ENCODE peak calls at places on chromosomes 3 and 15, in ten cellular contexts. H is GM12865; T is psoas muscle; G is GM23248; Q is naive thymus-derived CD4-positive, alpha-beta T cell; C is A673; O is small intestine; D is fibroblast of pulmonary artery; X is right cardiac atrium; E is thoracic aorta. L is an unnamed sample.

GRCh38 chr3:156150434-156151066 is 30.2 kb downstream of the KCNAB1 start:
- DNase-seq in H (peak), T (no peak), G (peak), Q (peak), C (peak), O (peak), D (peak), X (no peak), E (no peak), L (peak)

GRCh38 chr3:36488077-36488789 is 107.9 kb downstream of the STAC start:
- DNase-seq in H (no peak), T (no peak), G (peak), Q (no peak), C (no peak), O (no peak), D (peak), X (no peak), E (no peak), L (no peak)

GRCh38 chr15:75891895-75892294 is 11.8 kb upstream of the FBXO22 start:
- DNase-seq in H (no peak), T (no peak), G (peak), Q (no peak), C (peak), O (no peak), D (peak), X (no peak), E (no peak), L (no peak)

GRCh38 chr15:89356634-89357298 is 22.1 kb upstream of the POLG start:
- DNase-seq in H (no peak), T (no peak), G (peak), Q (no peak), C (peak), O (peak), D (no peak), X (no peak), E (no peak), L (no peak)

GRCh38 chr3:105944281-105944680 is 75.5 kb upstream of the CBLB start:
- DNase-seq in H (no peak), T (no peak), G (peak), Q (no peak), C (no peak), O (no peak), D (peak), X (no peak), E (no peak), L (no peak)

GRCh38 chr15:31041610-31042009 is 50.2 kb upstream of the MTMR10 start:
- DNase-seq in H (no peak), T (no peak), G (no peak), Q (no peak), C (no peak), O (no peak), D (no peak), X (no peak), E (no peak), L (no peak)

GRCh38 chr3:89565098-89565497 is 457.7 kb downstream of the EPHA3 start:
- DNase-seq in H (no peak), T (no peak), G (peak), Q (no peak), C (no peak), O (no peak), D (no peak), X (no peak), E (no peak), L (no peak)

GRCh38 chr3:183774631-183775030 is 50.7 kb downstream of the MAP6D1 start:
- DNase-seq in H (no peak), T (no peak), G (peak), Q (no peak), C (no peak), O (no peak), D (peak), X (no peak), E (no peak), L (no peak)

GRCh38 chr3:68876112-68876713 is 56.1 kb downstream of the TAFA4 start:
- DNase-seq in H (peak), T (no peak), G (peak), Q (peak), C (peak), O (peak), D (peak), X (no peak), E (no peak), L (no peak)

GRCh38 chr15:42228036-42228435 is 19.9 kb upstream of the VPS39 start:
- DNase-seq in H (no peak), T (no peak), G (no peak), Q (no peak), C (no peak), O (peak), D (no peak), X (no peak), E (no peak), L (no peak)

GRCh38 chr3:52393131-52393807 is 51.6 kb downstream of the SEMA3G start:
- DNase-seq in H (no peak), T (peak), G (no peak), Q (no peak), C (no peak), O (no peak), D (no peak), X (no peak), E (no peak), L (no peak)

GRCh38 chr3:76990606-76991005 is 49.3 kb upstream of the ROBO2 start:
- DNase-seq in H (no peak), T (no peak), G (no peak), Q (no peak), C (no peak), O (no peak), D (no peak), X (no peak), E (no peak), L (no peak)

GRCh38 chr15:38652998-38653397 is 88.4 kb upstream of the RASGRP1 start:
- DNase-seq in H (peak), T (no peak), G (no peak), Q (peak), C (no peak), O (peak), D (no peak), X (no peak), E (no peak), L (no peak)

GRCh38 chr15:31083394-31083790 is 18.1 kb downstream of the TRPM1 start:
- DNase-seq in H (no peak), T (no peak), G (no peak), Q (no peak), C (no peak), O (no peak), D (no peak), X (no peak), E (no peak), L (peak)

GRCh38 chr15:70845616-70846360 is 8.2 kb downstream of the LARP6 start:
- DNase-seq in H (no peak), T (no peak), G (no peak), Q (no peak), C (no peak), O (no peak), D (no peak), X (no peak), E (no peak), L (no peak)

GRCh38 chr3:46709721-46710120 is 7.9 kb downstream of the PRSS50 start:
- DNase-seq in H (no peak), T (peak), G (no peak), Q (no peak), C (no peak), O (no peak), D (no peak), X (no peak), E (no peak), L (no peak)

GRCh38 chr3:48564022-48564421 is 441 bp upstream of the UCN2 start:
- DNase-seq in H (peak), T (peak), G (peak), Q (no peak), C (no peak), O (no peak), D (peak), X (peak), E (no peak), L (peak)

GRCh38 chr15:61857169-61857829 is 202.9 kb downstream of the VPS13C start:
- DNase-seq in H (peak), T (no peak), G (no peak), Q (no peak), C (peak), O (peak), D (peak), X (no peak), E (no peak), L (no peak)

GRCh38 chr15:92909131-92909781 is 9.1 kb downstream of the CHD2 start:
- DNase-seq in H (no peak), T (no peak), G (peak), Q (no peak), C (no peak), O (no peak), D (peak), X (no peak), E (no peak), L (no peak)

GRCh38 chr3:13815088-13815683 is 64.7 kb downstream of the WNT7A start:
- DNase-seq in H (no peak), T (no peak), G (no peak), Q (no peak), C (no peak), O (no peak), D (no peak), X (no peak), E (no peak), L (no peak)

GRCh38 chr3:170809975-170810357 is 60.0 kb downstream of the RPL22L1 start:
- DNase-seq in H (no peak), T (no peak), G (peak), Q (no peak), C (no peak), O (peak), D (peak), X (no peak), E (no peak), L (no peak)

GRCh38 chr3:73143401-73143800 is 81.9 kb downstream of the EBLN2 start:
- DNase-seq in H (no peak), T (no peak), G (no peak), Q (no peak), C (no peak), O (no peak), D (no peak), X (no peak), E (no peak), L (no peak)

GRCh38 chr15:72782274-72782992 is 1.1 kb downstream of the ADPGK start:
- DNase-seq in H (peak), T (no peak), G (peak), Q (no peak), C (no peak), O (no peak), D (no peak), X (no peak), E (no peak), L (no peak)

GRCh38 chr3:107521466-107522059 is 1.2 kb upstream of the BBX start:
- DNase-seq in H (peak), T (no peak), G (no peak), Q (no peak), C (no peak), O (no peak), D (no peak), X (no peak), E (no peak), L (no peak)

GRCh38 chr15:74320358-74321247 is 46.8 kb downstream of the CYP11A1 start:
- DNase-seq in H (peak), T (peak), G (peak), Q (no peak), C (peak), O (peak), D (peak), X (peak), E (no peak), L (peak)

GRCh38 chr3:6679510-6679909 is 181.4 kb upstream of the GRM7 start:
- DNase-seq in H (peak), T (no peak), G (no peak), Q (no peak), C (no peak), O (no peak), D (no peak), X (no peak), E (no peak), L (no peak)

GRCh38 chr3:101643861-101644613 is 32.9 kb downstream of the ZBTB11 start:
- DNase-seq in H (peak), T (no peak), G (peak), Q (peak), C (peak), O (peak), D (peak), X (no peak), E (no peak), L (no peak)

GRCh38 chr15:54564142-54564541 is 585.9 kb downstream of the UNC13C start:
- DNase-seq in H (no peak), T (no peak), G (no peak), Q (no peak), C (no peak), O (no peak), D (no peak), X (no peak), E (no peak), L (no peak)

DNA sequence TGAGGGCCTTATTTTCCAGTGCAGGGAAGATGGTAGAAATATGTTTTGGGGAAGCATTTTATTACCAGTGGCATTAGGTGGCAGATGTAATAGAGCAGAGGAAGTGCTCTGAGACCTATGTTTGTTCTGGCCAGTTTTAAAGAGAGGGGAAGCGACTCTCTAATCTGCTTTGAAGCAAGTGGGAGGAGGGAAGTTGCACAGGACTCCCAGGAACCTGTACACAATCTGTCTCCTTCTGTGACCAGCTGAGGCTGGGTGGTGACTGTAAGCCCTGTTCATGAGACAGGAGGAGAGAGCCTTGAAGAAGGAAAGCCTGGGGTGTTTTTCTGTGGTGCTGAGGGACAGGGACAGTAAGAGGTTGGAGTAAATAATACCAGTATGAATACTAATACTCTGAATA is 60.5 kb downstream of the LPP start:
- DNase-seq in H (no peak), T (no peak), G (no peak), Q (no peak), C (no peak), O (peak), D (no peak), X (no peak), E (no peak), L (no peak)
- H3K4me3 ChIP-seq in H (no peak), T (no peak), G (no peak), Q (no peak), C (no peak), O (no peak), D (no peak), X (no peak), E (peak), L (no peak)

DNA sequence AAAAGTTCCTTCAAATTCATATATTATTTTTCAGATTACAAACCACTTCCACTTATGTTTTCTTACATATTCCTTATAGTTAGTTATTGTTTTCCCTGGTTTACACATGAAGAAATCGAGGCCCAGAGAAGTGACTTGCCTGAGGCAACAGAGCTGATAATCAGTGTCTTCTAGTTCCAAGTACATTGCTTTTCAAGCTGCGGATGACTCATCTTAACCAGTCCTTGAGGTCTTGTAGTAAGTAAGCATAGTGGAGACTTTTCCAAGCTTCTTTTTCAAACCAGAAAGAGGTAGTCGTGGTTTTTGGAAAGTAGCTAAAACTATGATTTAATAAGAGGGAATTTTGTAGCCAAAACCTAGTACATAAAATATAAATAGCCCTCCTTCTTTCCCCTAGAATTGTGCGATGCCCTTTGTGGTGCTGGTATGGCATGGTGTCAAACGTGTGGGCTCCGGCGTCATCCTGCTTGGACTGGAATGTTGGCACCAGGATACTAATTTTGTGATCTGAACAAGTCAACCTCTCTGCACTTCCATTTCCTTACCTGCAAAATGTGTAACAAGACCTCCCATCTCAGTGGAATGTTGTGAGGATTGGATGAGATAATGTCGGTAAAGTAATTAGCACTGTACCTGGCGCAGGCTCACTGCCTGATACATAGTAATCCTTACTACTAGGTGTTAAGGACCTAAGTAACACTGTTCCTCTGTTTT is 19.0 kb upstream of the DLG1 start:
- DNase-seq in H (no peak), T (no peak), G (peak), Q (no peak), C (peak), O (no peak), D (peak), X (no peak), E (no peak), L (peak)
- H3K4me3 ChIP-seq in H (no peak), T (no peak), G (peak), Q (no peak), C (no peak), O (no peak), D (no peak), X (no peak), E (peak), L (no peak)

DNA sequence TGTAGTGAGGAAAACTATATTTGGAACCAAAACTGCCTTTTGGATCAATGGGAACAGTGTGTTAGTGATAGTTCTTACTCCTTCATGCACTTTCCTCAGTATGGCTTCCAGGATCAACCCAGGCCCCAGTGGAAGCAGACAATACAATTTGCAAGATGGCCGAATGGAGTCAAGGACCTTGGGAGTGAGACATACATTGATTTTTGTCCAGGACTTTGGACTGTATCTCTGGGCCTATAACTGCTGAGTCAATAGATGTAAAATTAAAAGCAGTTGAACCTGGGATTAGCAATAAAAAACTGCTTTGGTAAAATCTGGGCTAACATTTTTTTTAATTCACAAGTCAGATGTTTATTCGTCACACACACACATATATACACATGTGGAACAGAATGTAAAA is 1.8 kb downstream of the ARRDC4 start:
- DNase-seq in H (no peak), T (no peak), G (peak), Q (no peak), C (no peak), O (peak), D (no peak), X (no peak), E (no peak), L (no peak)
- H3K4me3 ChIP-seq in H (no peak), T (peak), G (peak), Q (no peak), C (peak), O (no peak), D (no peak), X (peak), E (peak), L (no peak)

GRCh38 chr3:193488741-193489140 is 66.0 kb downstream of the ATP13A4 start:
- DNase-seq in H (no peak), T (no peak), G (no peak), Q (no peak), C (no peak), O (no peak), D (peak), X (no peak), E (no peak), L (no peak)

GRCh38 chr3:193489949-193490348 is 64.7 kb downstream of the ATP13A4 start:
- DNase-seq in H (peak), T (no peak), G (no peak), Q (no peak), C (no peak), O (peak), D (no peak), X (no peak), E (no peak), L (no peak)

GRCh38 chr3:193490989-193491388 is 63.7 kb downstream of the ATP13A4 start:
- DNase-seq in H (no peak), T (no peak), G (no peak), Q (no peak), C (no peak), O (peak), D (no peak), X (no peak), E (no peak), L (no peak)

GRCh38 chr3:193490580-193490979 is 64.1 kb downstream of the ATP13A4 start:
- DNase-seq in H (no peak), T (no peak), G (no peak), Q (no peak), C (no peak), O (peak), D (no peak), X (no peak), E (no peak), L (no peak)
- H3K4me3 ChIP-seq in H (no peak), T (no peak), G (no peak), Q (no peak), C (no peak), O (no peak), D (no peak), X (no peak), E (no peak), L (no peak)

GRCh38 chr3:125313060-125313635 is 62.0 kb downstream of the ZNF148 start:
- DNase-seq in H (no peak), T (no peak), G (peak), Q (no peak), C (no peak), O (no peak), D (peak), X (no peak), E (no peak), L (no peak)

GRCh38 chr3:125306620-125307019 is 68.5 kb downstream of the ZNF148 start:
- DNase-seq in H (no peak), T (no peak), G (no peak), Q (no peak), C (no peak), O (no peak), D (no peak), X (no peak), E (no peak), L (no peak)

GRCh38 chr3:125310623-125311076 is 64.5 kb downstream of the ZNF148 start:
- DNase-seq in H (peak), T (no peak), G (no peak), Q (peak), C (no peak), O (peak), D (no peak), X (no peak), E (no peak), L (no peak)
- H3K4me3 ChIP-seq in H (no peak), T (peak), G (no peak), Q (peak), C (no peak), O (no peak), D (no peak), X (peak), E (peak), L (no peak)

GRCh38 chr3:39407259-39407629 is 724 bp downstream of the RPSA start:
- DNase-seq in H (no peak), T (no peak), G (peak), Q (no peak), C (no peak), O (no peak), D (no peak), X (no peak), E (no peak), L (no peak)

GRCh38 chr3:39408493-39409372 is 2.2 kb downstream of the RPSA start:
- DNase-seq in H (peak), T (no peak), G (no peak), Q (no peak), C (no peak), O (no peak), D (no peak), X (no peak), E (no peak), L (no peak)

GRCh38 chr3:39409514-39410136 is 3.1 kb downstream of the RPSA start:
- DNase-seq in H (no peak), T (no peak), G (no peak), Q (no peak), C (no peak), O (no peak), D (no peak), X (no peak), E (no peak), L (no peak)

GRCh38 chr3:39406368-39407258 is at the start of gene RPSA:
- DNase-seq in H (peak), T (peak), G (peak), Q (peak), C (peak), O (peak), D (peak), X (peak), E (peak), L (peak)

GRCh38 chr3:39407773-39408492 is 1.4 kb downstream of the RPSA start:
- DNase-seq in H (no peak), T (no peak), G (peak), Q (no peak), C (no peak), O (no peak), D (peak), X (no peak), E (no peak), L (no peak)
- H3K4me3 ChIP-seq in H (peak), T (peak), G (peak), Q (peak), C (peak), O (no peak), D (peak), X (peak), E (peak), L (no peak)

GRCh38 chr3:9035473-9035872 is 72.2 kb upstream of the RAD18 start:
- DNase-seq in H (no peak), T (no peak), G (no peak), Q (no peak), C (no peak), O (no peak), D (no peak), X (no peak), E (no peak), L (no peak)
- H3K4me3 ChIP-seq in H (no peak), T (no peak), G (no peak), Q (no peak), C (no peak), O (no peak), D (no peak), X (no peak), E (no peak), L (no peak)

GRCh38 chr15:87753539-87753938 is 503.0 kb downstream of the NTRK3 start:
- DNase-seq in H (no peak), T (no peak), G (no peak), Q (no peak), C (no peak), O (peak), D (no peak), X (no peak), E (no peak), L (no peak)
- H3K4me3 ChIP-seq in H (no peak), T (no peak), G (no peak), Q (no peak), C (no peak), O (no peak), D (no peak), X (no peak), E (no peak), L (no peak)

GRCh38 chr3:50230833-50231125 is 5.2 kb upstream of the GNAI2 start:
- DNase-seq in H (no peak), T (no peak), G (peak), Q (no peak), C (no peak), O (no peak), D (peak), X (no peak), E (no peak), L (no peak)
- H3K4me3 ChIP-seq in H (no peak), T (no peak), G (no peak), Q (no peak), C (no peak), O (no peak), D (no peak), X (no peak), E (no peak), L (no peak)

L was measured in lower leg skin.